ENCODE peak calls at places on chromosomes 4 and X, in six cellular contexts. U is mesendoderm, P is neuronal stem cell, J is IMR-90, G is H1, Z is trophoblast cell. C is an unnamed sample.

GRCh38 chrX:129115104-129115503 is 408.2 kb downstream of the SMARCA1 start:
- DNase-seq in U (peak; percentile 76), P (no peak), J (peak; percentile 8), G (no peak), Z (peak; percentile 64), C (peak; percentile 18)

GRCh38 chr4:8019396-8020365 is 80.0 kb upstream of the AFAP1 start:
- DNase-seq in U (peak; percentile 78), P (no peak), J (no peak), G (no peak), Z (no peak), C (no peak)

GRCh38 chr4:181745933-181746627 is 497.1 kb upstream of the TENM3 start:
- DNase-seq in U (peak; percentile 89), P (no peak), J (no peak), G (no peak), Z (peak; percentile 37), C (no peak)

GRCh38 chr4:101370663-101371210 is 23.4 kb upstream of the PPP3CA start:
- DNase-seq in U (no peak), P (no peak), J (no peak), G (no peak), Z (no peak), C (no peak)

GRCh38 chr4:143359794-143360193 is 23.1 kb downstream of the GAB1 start:
- DNase-seq in U (no peak), P (no peak), J (no peak), G (no peak), Z (no peak), C (no peak)

GRCh38 chr4:15469402-15470148 is at the start of gene CC2D2A:
- DNase-seq in U (peak; percentile 87), P (peak; percentile 29), J (peak; percentile 69), G (no peak), Z (peak; percentile 45), C (peak; percentile 82)

GRCh38 chr4:101667348-101667747 is 123.2 kb upstream of the BANK1 start:
- DNase-seq in U (no peak), P (no peak), J (no peak), G (no peak), Z (no peak), C (no peak)

GRCh38 chr4:56050584-56050983 is 101.8 kb downstream of the CEP135 start:
- DNase-seq in U (peak; percentile 37), P (no peak), J (no peak), G (no peak), Z (no peak), C (no peak)

GRCh38 chr4:129117705-129118104 is 21.8 kb downstream of the C4orf33 start:
- DNase-seq in U (no peak), P (no peak), J (no peak), G (no peak), Z (no peak), C (no peak)

GRCh38 chr4:26861434-26862186 is 969 bp downstream of the STIM2 start:
- DNase-seq in U (peak; percentile 91), P (peak; percentile 63), J (peak; percentile 65), G (no peak), Z (peak; percentile 61), C (peak; percentile 87)

GRCh38 chrX:36019164-36019563 is 99.6 kb downstream of the CFAP47 start:
- DNase-seq in U (peak; percentile 40), P (no peak), J (no peak), G (no peak), Z (no peak), C (no peak)

GRCh38 chr4:111986125-111986524 is 159.1 kb upstream of the FAM241A start:
- DNase-seq in U (no peak), P (no peak), J (no peak), G (no peak), Z (no peak), C (no peak)

GRCh38 chr4:122930877-122931276 is 8.5 kb upstream of the NUDT6 start:
- DNase-seq in U (no peak), P (no peak), J (peak; percentile 41), G (no peak), Z (peak; percentile 65), C (peak; percentile 24)

GRCh38 chr4:106315968-106316772 is at the start of the genes AIMP1 and TBCK:
- DNase-seq in U (peak; percentile 96), P (peak; percentile 92), J (peak; percentile 90), G (peak; percentile 75), Z (peak; percentile 89), C (peak; percentile 96)
- H3K18ac ChIP-seq in U (no peak within 1 kb of the TSS), P (peak within 1 kb of the TSS; percentile 97), J (peak within 1 kb of the TSS; percentile 90), G (peak within 1 kb of the TSS; percentile 86), Z (peak within 1 kb of the TSS; percentile 74), C (peak within 1 kb of the TSS; percentile 82)

DNA sequence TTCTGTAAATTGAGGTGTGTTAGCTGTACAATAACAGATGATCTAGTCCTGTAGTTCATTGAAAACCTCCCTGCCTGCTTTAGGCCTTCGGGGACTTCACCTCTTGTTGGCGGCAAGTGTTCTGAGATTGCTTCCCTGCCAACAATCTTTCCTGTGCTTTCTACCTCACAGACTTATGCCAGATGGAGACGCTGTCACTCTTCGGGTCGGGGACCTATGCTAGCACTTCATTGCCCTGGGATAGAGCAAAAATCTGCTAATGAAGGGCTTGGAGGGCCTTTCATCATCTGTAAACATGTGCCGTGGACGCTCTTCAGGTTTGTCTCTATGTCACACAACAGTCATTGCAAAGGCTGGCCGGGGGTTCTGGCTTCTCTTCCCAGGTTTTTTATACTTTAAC is 4.7 kb upstream of the PDLIM3 start:
- DNase-seq in U (peak; percentile 31), P (no peak), J (no peak), G (no peak), Z (no peak), C (no peak)
- H3K4me3 ChIP-seq in U (no peak overlapping the region), P (no peak overlapping the region), J (no peak overlapping the region), G (no peak overlapping the region), Z (no peak overlapping the region), C (no peak overlapping the region)

DNA sequence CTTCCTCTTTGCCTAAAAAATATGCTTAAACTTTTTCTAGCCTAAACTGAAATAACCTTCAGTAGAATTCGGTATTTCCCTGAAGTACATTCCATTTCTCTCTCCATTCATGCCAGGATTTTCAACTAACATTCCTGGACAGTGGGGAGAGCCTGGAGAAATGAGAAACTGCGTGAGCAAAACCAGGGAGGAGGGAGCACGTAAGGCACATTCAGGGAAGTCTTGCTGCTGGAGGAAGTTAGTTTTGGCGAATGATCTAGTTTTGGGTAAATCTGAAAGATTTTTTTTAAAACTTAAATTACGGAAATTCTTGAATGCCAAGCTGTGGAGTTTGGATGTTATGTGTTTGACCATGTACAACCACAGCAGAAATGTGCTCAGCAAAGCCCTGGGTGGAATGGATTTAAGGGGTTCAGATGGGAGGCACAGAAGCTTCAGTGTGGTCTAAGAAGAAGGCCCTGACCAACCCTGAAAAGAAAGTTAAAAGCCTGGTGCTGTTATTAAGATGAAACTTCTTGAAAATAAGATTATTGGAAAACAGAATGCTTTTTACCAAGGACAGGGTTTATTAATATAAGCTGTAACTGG is 347.8 kb downstream of the ANK2 start:
- DNase-seq in U (no peak), P (no peak), J (peak; percentile 82), G (no peak), Z (no peak), C (peak; percentile 14)
- H3K18ac ChIP-seq in U (no peak overlapping the region), P (no peak overlapping the region), J (peak overlapping the region; percentile 44), G (no peak overlapping the region), Z (no peak overlapping the region), C (no peak overlapping the region)

GRCh38 chr4:185143596-185143969 is 517 bp downstream of the SLC25A4 start:
- DNase-seq in U (no peak), P (no peak), J (peak; percentile 17), G (no peak), Z (peak; percentile 77), C (peak; percentile 32)
- H3K4me3 ChIP-seq in U (peak overlapping the region; percentile 83), P (peak overlapping the region; percentile 92), J (peak overlapping the region; percentile 81), G (peak overlapping the region; percentile 99), Z (peak overlapping the region; percentile 85), C (peak overlapping the region; percentile 98)

DNA sequence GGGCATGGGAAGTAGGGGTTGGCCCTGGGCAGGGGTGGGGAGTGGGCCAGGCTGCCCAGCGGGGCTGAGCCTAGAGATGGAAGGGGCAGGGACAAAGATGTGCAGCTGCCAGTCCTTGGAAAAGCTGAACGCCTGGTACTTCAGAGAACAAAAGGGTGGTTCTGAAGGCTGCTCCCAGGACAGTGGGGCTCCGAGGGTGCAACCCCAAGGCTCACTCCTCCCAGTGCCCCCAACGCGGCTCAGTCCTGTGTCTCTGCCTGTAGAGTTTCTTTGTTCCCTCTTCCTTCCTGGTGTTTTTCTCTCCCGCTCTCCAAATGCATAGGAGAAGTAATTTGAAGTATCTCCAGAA is 19.2 kb downstream of the IL3RA start:
- DNase-seq in U (no peak), P (no peak), J (no peak), G (no peak), Z (no peak), C (no peak)
- H3K18ac ChIP-seq in U (peak overlapping the region; percentile 10), P (peak overlapping the region; percentile 53), J (no peak overlapping the region), G (peak overlapping the region; percentile 17), Z (no peak overlapping the region), C (no peak overlapping the region)

DNA sequence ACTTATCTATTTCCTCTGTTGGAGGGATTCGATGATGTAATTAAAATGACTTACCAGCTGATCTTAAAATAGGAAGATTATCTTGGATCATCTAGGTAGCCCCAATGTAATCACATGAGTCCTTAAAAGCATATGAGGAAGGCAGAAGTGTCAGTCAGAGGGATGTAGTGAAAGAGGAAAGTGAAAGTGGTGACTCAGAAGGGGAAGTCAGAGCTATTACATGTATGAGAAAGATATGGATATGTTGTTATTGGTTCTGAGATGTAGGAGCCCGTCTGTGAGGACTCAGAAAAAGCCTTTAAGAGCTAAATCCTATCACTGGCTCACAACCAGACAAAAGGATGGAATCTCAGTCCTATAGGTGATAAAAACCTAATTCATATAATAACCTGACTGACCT is 456.4 kb downstream of the DACH2 start:
- DNase-seq in U (peak; percentile 2), P (no peak), J (peak; percentile 6), G (no peak), Z (no peak), C (no peak)
- H3K4me3 ChIP-seq in U (no peak overlapping the region), P (no peak overlapping the region), J (no peak overlapping the region), G (no peak overlapping the region), Z (no peak overlapping the region), C (no peak overlapping the region)